ENCODE peak calls at places on chromosomes 6 and 20, in four cellular contexts. X is GM12865, F is ovary, H is hepatocyte. Z is an unnamed sample.

GRCh38 chr20:34536798-34537394 is 20.7 kb downstream of the DYNLRB1 start:
- DNase-seq in F (no peak), H (no peak), X (peak; percentile 83), Z (peak; percentile 71)

GRCh38 chr20:655730-656624 is 3.0 kb upstream of the SRXN1 start:
- DNase-seq in H (no peak), F (no peak), X (no peak), Z (no peak)

GRCh38 chr6:89375427-89375868 is 22.9 kb upstream of the UBE2J1 start:
- DNase-seq in X (peak; percentile 94), F (no peak), H (peak; percentile 84), Z (peak; percentile 77)

GRCh38 chr6:155042983-155043382 is 47.9 kb downstream of the TIAM2 start:
- DNase-seq in H (no peak), X (no peak), F (no peak), Z (no peak)

GRCh38 chr6:27865952-27866369 is 46.2 kb downstream of the OR2B2 start:
- DNase-seq in X (peak; percentile 90), H (peak; percentile 16), F (no peak), Z (peak; percentile 60)

GRCh38 chr20:41544472-41544871 is 73.7 kb downstream of the CHD6 start:
- DNase-seq in H (no peak), X (no peak), F (no peak), Z (no peak)

GRCh38 chr6:38502423-38502822 is 137.3 kb downstream of the BTBD9 start:
- DNase-seq in X (no peak), F (no peak), H (no peak), Z (no peak)

GRCh38 chr6:144460224-144461095 is 175.3 kb downstream of the UTRN start:
- DNase-seq in H (no peak), F (no peak), X (peak; percentile 72), Z (no peak)

GRCh38 chr6:110317189-110317588 is 41.0 kb downstream of the METTL24 start:
- DNase-seq in H (no peak), X (no peak), F (no peak), Z (no peak)

DNA sequence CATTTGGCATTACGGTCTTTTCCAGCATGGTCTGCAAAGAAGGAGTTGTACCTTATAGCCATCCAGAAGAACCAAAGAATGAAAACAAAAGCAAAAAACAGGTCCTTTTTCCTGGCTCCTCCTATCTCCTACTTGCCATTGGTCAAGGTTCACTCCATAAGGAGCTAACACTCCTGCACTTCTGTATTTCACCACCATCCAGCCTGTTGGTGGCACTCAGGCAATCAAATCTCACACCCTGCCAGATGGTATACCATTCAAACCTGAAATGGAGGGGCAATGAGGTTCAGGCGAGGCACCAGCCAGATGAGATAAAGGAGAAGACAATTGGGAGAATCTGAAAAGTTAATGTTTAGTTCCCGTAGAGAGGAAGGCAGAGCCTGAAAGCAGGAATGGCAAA is 203.8 kb downstream of the ALDH8A1 start:
- DNase-seq in H (no peak), F (no peak), X (no peak), Z (no peak)
- TF ChIP-seq CTCF in H (no peak), F (no peak), X (no peak), Z (no peak)

GRCh38 chr6:26026833-26027490 is 60.3 kb upstream of the HFE start:
- DNase-seq in F (peak; percentile 94), H (peak; percentile 95), X (peak; percentile 99), Z (peak; percentile 97)

GRCh38 chr6:26027491-26028211 is 59.6 kb upstream of the HFE start:
- DNase-seq in F (no peak), H (no peak), X (no peak), Z (no peak)

GRCh38 chr6:26025047-26025893 is 62.0 kb upstream of the HFE start:
- DNase-seq in H (peak; percentile 67), F (no peak), X (no peak), Z (no peak)

GRCh38 chr6:26024651-26025046 is 62.0 kb downstream of the TRIM38 start:
- DNase-seq in F (no peak), X (no peak), H (no peak), Z (no peak)

GRCh38 chr6:26025894-26026832 is 61.1 kb upstream of the HFE start:
- DNase-seq in F (peak; percentile 97), X (peak; percentile 97), H (peak; percentile 98), Z (peak; percentile 94)
- H3K4me3 ChIP-seq in F (peak overlapping the region; percentile 77), X (peak overlapping the region; percentile 80), H (peak overlapping the region; percentile 51), Z (peak overlapping the region; percentile 74)

DNA sequence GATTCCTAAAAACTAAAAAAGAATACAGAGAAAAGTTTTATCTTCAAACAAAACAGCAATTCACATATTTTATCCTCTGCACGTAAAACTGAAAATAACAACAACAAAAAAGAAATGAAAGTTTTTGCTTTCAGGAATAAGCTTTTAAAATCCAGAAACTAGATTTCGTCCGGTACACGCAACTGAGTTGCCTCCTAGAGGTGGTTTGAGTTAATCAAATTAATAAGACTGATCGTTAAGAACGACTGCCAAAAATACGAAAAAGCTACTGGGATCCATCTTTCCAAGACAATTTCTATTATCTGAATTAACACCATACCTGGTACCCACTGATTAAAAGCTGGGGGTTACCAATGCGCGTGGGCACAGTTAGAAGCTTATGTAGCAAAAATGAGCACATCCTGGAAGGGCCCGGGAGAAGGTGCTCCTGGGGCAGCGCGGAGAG is 679 bp downstream of the PDCD2 start:
- DNase-seq in X (no peak), H (no peak), F (no peak), Z (no peak)
- TF ChIP-seq CTCF in X (no peak), H (no peak), F (no peak), Z (no peak)

DNA sequence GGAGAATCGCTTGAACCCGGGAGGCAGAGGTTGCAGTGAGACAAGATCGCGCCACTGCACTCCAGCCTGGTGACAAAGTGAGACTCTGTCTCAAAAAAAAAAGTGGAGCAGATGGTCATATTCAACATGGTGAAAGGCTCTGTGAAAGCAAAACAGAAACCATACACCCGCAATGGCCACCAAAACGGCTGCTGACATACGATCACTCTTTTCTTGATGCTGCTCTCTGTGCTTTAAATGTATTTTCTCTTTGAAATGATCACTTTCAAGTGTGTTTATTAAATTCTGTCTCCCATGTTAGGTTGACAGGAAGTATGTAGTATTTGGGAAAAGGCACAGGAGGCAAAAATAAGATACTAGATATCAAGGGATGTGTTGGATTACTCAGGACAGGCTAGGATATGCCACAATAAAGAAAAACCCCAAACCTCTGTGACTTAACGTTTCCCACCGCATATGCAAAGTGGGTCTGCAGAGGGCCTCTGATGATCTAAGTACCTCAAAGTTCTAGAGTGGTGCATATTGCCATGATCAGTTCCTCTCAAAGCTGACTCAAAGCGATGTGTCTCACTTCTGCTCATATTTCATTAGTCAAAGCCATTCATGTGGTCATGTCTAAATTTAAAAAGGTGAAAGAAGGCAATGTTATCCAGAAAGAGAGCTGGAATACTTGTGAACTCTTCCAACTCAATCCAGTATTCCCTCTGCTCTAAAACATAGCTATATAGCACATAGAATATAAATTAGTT is 155.1 kb upstream of the SOX4 start:
- DNase-seq in F (no peak), H (no peak), X (peak; percentile 95), Z (no peak)
- H3K4me3 ChIP-seq in F (no peak overlapping the region), H (no peak overlapping the region), X (peak overlapping the region; percentile 58), Z (no peak overlapping the region)

GRCh38 chr6:152824666-152825065 is 74.1 kb downstream of the VIP start:
- DNase-seq in H (no peak), X (no peak), F (no peak), Z (no peak)

GRCh38 chr6:152816055-152816454 is 65.5 kb downstream of the VIP start:
- DNase-seq in X (no peak), F (no peak), H (no peak), Z (no peak)

GRCh38 chr6:152821525-152821924 is 70.9 kb downstream of the VIP start:
- DNase-seq in F (no peak), X (no peak), H (no peak), Z (no peak)
- TF ChIP-seq CTCF in F (no peak), X (peak; percentile 1), H (no peak), Z (no peak)

GRCh38 chr6:156851447-156851846 is 74.3 kb downstream of the ARID1B start:
- DNase-seq in F (no peak), X (peak; percentile 44), H (no peak), Z (no peak)

GRCh38 chr6:156854466-156855161 is 77.4 kb downstream of the ARID1B start:
- DNase-seq in X (no peak), H (no peak), F (no peak), Z (no peak)

GRCh38 chr6:156852147-156852857 is 75.1 kb downstream of the ARID1B start:
- DNase-seq in F (no peak), X (peak; percentile 81), H (no peak), Z (no peak)

GRCh38 chr6:156853733-156854132 is 76.6 kb downstream of the ARID1B start:
- DNase-seq in F (no peak), H (no peak), X (no peak), Z (no peak)

GRCh38 chr6:156852858-156853216 is 75.7 kb downstream of the ARID1B start:
- DNase-seq in X (no peak), H (no peak), F (no peak), Z (no peak)
- H3K4me3 ChIP-seq in X (peak overlapping the region; percentile 7), H (no peak overlapping the region), F (no peak overlapping the region), Z (no peak overlapping the region)

GRCh38 chr20:52247548-52247947 is 56.0 kb upstream of the ZFP64 start:
- DNase-seq in F (no peak), X (no peak), H (no peak), Z (no peak)

GRCh38 chr20:52240802-52241201 is 49.2 kb upstream of the ZFP64 start:
- DNase-seq in H (no peak), X (no peak), F (no peak), Z (no peak)

GRCh38 chr20:52246366-52246765 is 54.8 kb upstream of the ZFP64 start:
- DNase-seq in F (no peak), H (no peak), X (no peak), Z (no peak)

GRCh38 chr20:52244702-52245101 is 53.1 kb upstream of the ZFP64 start:
- DNase-seq in X (no peak), F (no peak), H (no peak), Z (no peak)

GRCh38 chr20:52242237-52243230 is 51.0 kb upstream of the ZFP64 start:
- DNase-seq in H (peak; percentile 56), F (no peak), X (no peak), Z (no peak)
- TF ChIP-seq CTCF in H (peak; percentile 62), F (no peak), X (peak; percentile 20), Z (peak; percentile 43)